ENCODE peak calls at places on chromosome 15, in ten cellular contexts. C, Y, L, R, F, S, G, I, J and Q are unnamed samples. For H3K4me1, the result is how much of the 10 kb centered on the place peaks cover.

GRCh38 chr15:88630798-88631463 is 7.9 kb upstream of the ISG20 start:
- DNase-seq in C (no peak), Y (no peak), L (no peak), R (no peak), F (no peak), S (peak), G (no peak), I (peak), J (no peak), Q (no peak)

GRCh38 chr15:98322551-98322950 is 325.8 kb upstream of the IGF1R start:
- DNase-seq in C (no peak), Y (no peak), L (no peak), R (no peak), F (no peak), S (no peak), G (no peak), I (no peak), J (no peak), Q (no peak)

GRCh38 chr15:32705450-32705849 is 12.4 kb upstream of the GREM1 start:
- DNase-seq in C (peak), Y (no peak), L (no peak), R (no peak), F (no peak), S (no peak), G (no peak), I (no peak), J (no peak), Q (no peak)

GRCh38 chr15:20345401-20345958 is 196.1 kb downstream of the GOLGA6L6 start:
- DNase-seq in C (no peak), Y (no peak), L (peak), R (peak), F (no peak), S (no peak), G (no peak), I (no peak), J (no peak), Q (no peak)

GRCh38 chr15:78051622-78052405 is 25.7 kb downstream of the TBC1D2B start:
- DNase-seq in C (peak), Y (no peak), L (no peak), R (no peak), F (no peak), S (peak), G (no peak), I (peak), J (no peak), Q (no peak)

GRCh38 chr15:37131639-37132038 is 31.3 kb upstream of the MEIS2 start:
- DNase-seq in C (no peak), Y (no peak), L (no peak), R (no peak), F (no peak), S (no peak), G (no peak), I (no peak), J (no peak), Q (no peak)

GRCh38 chr15:70522323-70522966 is 240.9 kb downstream of the UACA start:
- DNase-seq in C (no peak), Y (no peak), L (no peak), R (no peak), F (no peak), S (no peak), G (no peak), I (no peak), J (no peak), Q (no peak)

GRCh38 chr15:58329781-58330467 is 101.9 kb upstream of the LIPC start:
- DNase-seq in C (no peak), Y (no peak), L (peak), R (peak), F (no peak), S (no peak), G (no peak), I (peak), J (no peak), Q (peak)

GRCh38 chr15:47586653-47587224 is 130.6 kb upstream of the SEMA6D start:
- DNase-seq in C (no peak), Y (no peak), L (no peak), R (no peak), F (no peak), S (no peak), G (no peak), I (peak), J (no peak), Q (no peak)

GRCh38 chr15:94327356-94327936 is 96.1 kb downstream of the MCTP2 start:
- DNase-seq in C (peak), Y (no peak), L (no peak), R (no peak), F (peak), S (no peak), G (no peak), I (no peak), J (no peak), Q (no peak)

GRCh38 chr15:78536134-78536533 is 4.1 kb upstream of the PSMA4 start:
- DNase-seq in C (peak), Y (no peak), L (no peak), R (no peak), F (no peak), S (no peak), G (no peak), I (no peak), J (no peak), Q (no peak)

GRCh38 chr15:32919749-32920414 is 202.1 kb downstream of the GREM1 start:
- DNase-seq in C (peak), Y (no peak), L (no peak), R (no peak), F (no peak), S (no peak), G (no peak), I (no peak), J (no peak), Q (no peak)

GRCh38 chr15:55861115-55861514 is 118.2 kb upstream of the PRTG start:
- DNase-seq in C (no peak), Y (no peak), L (no peak), R (no peak), F (no peak), S (no peak), G (no peak), I (no peak), J (no peak), Q (no peak)

GRCh38 chr15:100833432-100834389 is 45.9 kb upstream of the ALDH1A3 start:
- DNase-seq in C (no peak), Y (no peak), L (no peak), R (no peak), F (no peak), S (no peak), G (no peak), I (no peak), J (no peak), Q (no peak)

GRCh38 chr15:80929225-80929624 is 60.4 kb downstream of the MESD start:
- DNase-seq in C (peak), Y (no peak), L (no peak), R (no peak), F (no peak), S (no peak), G (no peak), I (no peak), J (no peak), Q (no peak)

GRCh38 chr15:82646250-82647044 is 716 bp downstream of the CPEB1 start:
- DNase-seq in C (no peak), Y (peak), L (peak), R (no peak), F (no peak), S (peak), G (peak), I (no peak), J (no peak), Q (peak)

GRCh38 chr15:57626713-57627440 is 35.2 kb downstream of the MYZAP start:
- DNase-seq in C (no peak), Y (no peak), L (no peak), R (no peak), F (no peak), S (peak), G (no peak), I (no peak), J (no peak), Q (no peak)

GRCh38 chr15:38271895-38272294 is 19.3 kb downstream of the SPRED1 start:
- DNase-seq in C (no peak), Y (no peak), L (no peak), R (no peak), F (no peak), S (no peak), G (no peak), I (no peak), J (no peak), Q (no peak)

GRCh38 chr15:67839358-67839928 is 402 bp downstream of the RNU6-1 start:
- DNase-seq in C (peak), Y (no peak), L (no peak), R (peak), F (peak), S (peak), G (peak), I (no peak), J (no peak), Q (peak)

GRCh38 chr15:57061281-57061680 is 142.8 kb downstream of the TCF12 start:
- DNase-seq in C (peak), Y (no peak), L (no peak), R (no peak), F (no peak), S (no peak), G (no peak), I (no peak), J (no peak), Q (no peak)

GRCh38 chr15:68366314-68366713 is 65.6 kb downstream of the ITGA11 start:
- DNase-seq in C (no peak), Y (no peak), L (no peak), R (no peak), F (no peak), S (no peak), G (no peak), I (no peak), J (peak), Q (peak)

GRCh38 chr15:79091204-79091867 is 756 bp upstream of the RASGRF1 start:
- DNase-seq in C (peak), Y (no peak), L (no peak), R (no peak), F (peak), S (no peak), G (no peak), I (no peak), J (no peak), Q (peak)

GRCh38 chr15:33310481-33311311 is at the start of gene RYR3:
- DNase-seq in C (peak), Y (peak), L (peak), R (no peak), F (no peak), S (peak), G (no peak), I (no peak), J (no peak), Q (peak)

GRCh38 chr15:89164712-89165211 is 56.6 kb downstream of the RLBP1 start:
- DNase-seq in C (peak), Y (peak), L (no peak), R (no peak), F (no peak), S (no peak), G (no peak), I (no peak), J (no peak), Q (no peak)

GRCh38 chr15:69559440-69560215 is 107.0 kb downstream of the RPLP1 start:
- DNase-seq in C (peak), Y (no peak), L (no peak), R (no peak), F (no peak), S (no peak), G (no peak), I (no peak), J (no peak), Q (no peak)

GRCh38 chr15:100783760-100784492 is 95.7 kb upstream of the ALDH1A3 start:
- DNase-seq in C (no peak), Y (peak), L (no peak), R (no peak), F (no peak), S (no peak), G (no peak), I (no peak), J (no peak), Q (peak)

GRCh38 chr15:49313650-49314049 is 109.4 kb upstream of the FGF7 start:
- DNase-seq in C (peak), Y (no peak), L (no peak), R (no peak), F (no peak), S (no peak), G (no peak), I (no peak), J (no peak), Q (no peak)

GRCh38 chr15:25863067-25863967 is at the start of gene ATP10A:
- DNase-seq in C (peak), Y (peak), L (no peak), R (no peak), F (no peak), S (no peak), G (peak), I (peak), J (no peak), Q (peak)

DNA sequence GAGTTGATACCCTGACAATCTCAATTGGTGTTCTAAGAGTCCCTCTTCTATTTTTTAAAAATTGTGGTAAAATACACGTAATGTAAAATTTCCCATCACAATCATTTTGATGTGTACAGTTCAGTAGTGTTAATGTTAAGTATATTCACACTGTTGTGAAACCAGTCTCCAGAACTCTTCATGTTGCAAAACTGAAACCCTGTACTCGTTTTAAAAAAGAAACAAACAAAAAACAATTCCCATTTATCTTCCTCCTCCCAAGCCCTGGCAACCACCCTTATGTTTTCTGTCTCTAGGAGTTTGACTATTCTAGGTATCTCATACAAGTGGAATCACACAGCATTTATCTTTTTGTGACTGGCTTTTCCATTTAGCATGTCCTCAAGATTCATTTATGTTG is 28.7 kb upstream of the ALPK3 start:
- DNase-seq in C (no peak), Y (no peak), L (no peak), R (no peak), F (no peak), S (no peak), G (no peak), I (no peak), J (no peak), Q (no peak)
- H3K4me1 ChIP-seq in C (under half), Y (under half), L (under half), R (under half), F (under half), S (under half), G (under half), I (under half), J (under half), Q (under half)

GRCh38 chr15:31373096-31373865 is 46.6 kb downstream of the KLF13 start:
- DNase-seq in C (no peak), Y (no peak), L (peak), R (no peak), F (no peak), S (peak), G (peak), I (no peak), J (no peak), Q (no peak)
- H3K4me1 ChIP-seq in C (under half), Y (under half), L (under half), R (under half), F (under half), S (half or more), G (under half), I (under half), J (under half), Q (under half)

GRCh38 chr15:63500265-63501250 is 3.8 kb upstream of the USP3 start:
- DNase-seq in C (no peak), Y (no peak), L (no peak), R (no peak), F (peak), S (no peak), G (no peak), I (no peak), J (no peak), Q (no peak)
- H3K4me1 ChIP-seq in C (under half), Y (under half), L (under half), R (under half), F (half or more), S (under half), G (under half), I (under half), J (under half), Q (under half)

GRCh38 chr15:40080104-40080503 is 28.6 kb downstream of the BMF start:
- DNase-seq in C (no peak), Y (no peak), L (no peak), R (no peak), F (no peak), S (no peak), G (no peak), I (no peak), J (no peak), Q (no peak)
- H3K4me1 ChIP-seq in C (under half), Y (under half), L (under half), R (under half), F (under half), S (half or more), G (under half), I (under half), J (under half), Q (under half)

GRCh38 chr15:75029378-75030022 is 6.1 kb downstream of the PPCDC start:
- DNase-seq in C (peak), Y (peak), L (peak), R (peak), F (peak), S (peak), G (peak), I (peak), J (peak), Q (peak)

GRCh38 chr15:75027551-75027950 is 4.2 kb downstream of the PPCDC start:
- DNase-seq in C (no peak), Y (no peak), L (peak), R (no peak), F (no peak), S (no peak), G (no peak), I (no peak), J (no peak), Q (no peak)

GRCh38 chr15:75030023-75030413 is 6.6 kb downstream of the PPCDC start:
- DNase-seq in C (no peak), Y (no peak), L (no peak), R (no peak), F (no peak), S (peak), G (peak), I (peak), J (peak), Q (no peak)

GRCh38 chr15:75030424-75030823 is 7.0 kb downstream of the PPCDC start:
- DNase-seq in C (no peak), Y (no peak), L (no peak), R (no peak), F (no peak), S (no peak), G (no peak), I (no peak), J (no peak), Q (no peak)

GRCh38 chr15:75028991-75029377 is 5.6 kb downstream of the PPCDC start:
- DNase-seq in C (no peak), Y (no peak), L (no peak), R (no peak), F (no peak), S (no peak), G (no peak), I (no peak), J (no peak), Q (no peak)
- H3K4me1 ChIP-seq in C (under half), Y (under half), L (under half), R (under half), F (under half), S (under half), G (under half), I (under half), J (under half), Q (under half)

GRCh38 chr15:99433757-99434211 is 132.0 kb upstream of the MEF2A start:
- DNase-seq in C (no peak), Y (no peak), L (peak), R (no peak), F (no peak), S (no peak), G (no peak), I (no peak), J (no peak), Q (no peak)
- H3K4me1 ChIP-seq in C (under half), Y (under half), L (under half), R (under half), F (under half), S (under half), G (under half), I (under half), J (under half), Q (under half)

DNA sequence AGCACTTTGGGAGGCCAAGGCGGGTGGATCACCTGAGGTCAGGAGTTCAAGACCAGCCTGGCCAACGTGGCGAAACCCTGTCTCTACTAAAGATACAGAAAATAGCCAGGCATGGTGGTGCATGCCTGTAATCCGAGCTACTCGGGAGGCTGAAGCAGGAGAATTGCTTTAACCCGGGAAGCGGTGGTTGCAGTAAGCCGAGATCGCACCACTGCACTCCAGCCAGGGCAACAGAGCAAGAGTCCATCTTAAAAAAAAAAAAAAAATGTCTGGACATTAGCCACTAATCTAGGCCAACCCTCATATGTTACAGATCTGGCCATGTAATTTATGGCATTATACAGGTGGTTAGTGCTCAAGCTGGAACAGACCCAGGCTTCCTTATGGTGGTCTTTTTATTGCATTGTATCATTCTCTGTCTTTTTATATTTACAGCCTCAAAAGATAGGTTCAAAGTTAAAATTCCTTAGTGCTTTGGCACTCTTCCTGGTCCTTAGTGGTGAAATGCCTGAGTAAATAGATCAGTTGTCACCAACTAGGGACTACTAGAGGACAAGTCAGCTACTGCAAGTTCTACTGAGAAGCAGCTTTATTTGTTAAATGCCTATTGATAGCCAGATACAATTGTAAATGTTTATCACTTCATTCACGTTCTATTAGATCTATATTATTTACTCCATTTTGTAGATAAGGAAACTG is 16.0 kb downstream of the STARD9 start:
- DNase-seq in C (peak), Y (no peak), L (no peak), R (peak), F (peak), S (no peak), G (no peak), I (no peak), J (no peak), Q (no peak)
- H3K4me1 ChIP-seq in C (under half), Y (under half), L (under half), R (under half), F (under half), S (under half), G (under half), I (under half), J (under half), Q (under half)

GRCh38 chr15:90666135-90666909 is 50.8 kb upstream of the BLM start:
- DNase-seq in C (no peak), Y (no peak), L (peak), R (no peak), F (peak), S (no peak), G (no peak), I (no peak), J (no peak), Q (no peak)

GRCh38 chr15:90665288-90666134 is 51.6 kb upstream of the BLM start:
- DNase-seq in C (peak), Y (peak), L (peak), R (peak), F (peak), S (peak), G (peak), I (peak), J (no peak), Q (no peak)

GRCh38 chr15:90667063-90667754 is 49.9 kb upstream of the BLM start:
- DNase-seq in C (no peak), Y (no peak), L (no peak), R (no peak), F (no peak), S (peak), G (no peak), I (no peak), J (no peak), Q (no peak)

GRCh38 chr15:90660195-90660995 is 56.8 kb upstream of the BLM start:
- DNase-seq in C (peak), Y (peak), L (peak), R (peak), F (peak), S (peak), G (no peak), I (peak), J (peak), Q (peak)

DNA sequence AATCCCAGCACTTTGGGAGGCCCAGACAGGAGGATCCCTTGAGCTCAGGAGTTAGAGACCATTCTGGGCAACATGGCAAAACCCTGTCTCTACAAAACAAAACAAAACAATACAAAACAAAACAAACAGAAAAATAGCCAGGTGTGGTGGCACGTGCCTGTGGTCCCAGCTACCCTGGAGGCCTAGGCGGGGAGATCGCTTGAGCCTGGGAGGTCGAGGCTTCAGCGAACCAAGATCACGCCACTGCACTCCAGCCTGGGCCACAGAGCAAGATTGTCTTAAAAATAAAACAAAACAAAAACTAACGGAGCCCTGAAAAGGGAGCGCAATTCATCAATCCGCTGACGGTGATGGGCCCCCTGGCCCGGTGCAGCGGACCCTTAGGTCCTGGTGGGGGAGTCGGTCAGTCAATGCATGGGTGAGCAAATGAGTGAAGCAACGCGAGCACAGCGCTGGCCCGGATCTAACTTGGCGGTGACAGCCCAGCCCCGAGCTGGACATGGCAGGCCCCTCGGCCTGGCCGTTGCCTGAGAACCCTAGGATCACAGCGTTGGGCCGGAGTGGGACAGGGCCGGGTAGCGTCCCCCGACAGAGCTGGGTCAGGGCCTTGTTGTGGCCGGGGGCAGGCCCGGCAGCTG is 52.4 kb upstream of the BLM start:
- DNase-seq in C (peak), Y (peak), L (peak), R (no peak), F (no peak), S (peak), G (peak), I (peak), J (no peak), Q (no peak)
- H3K4me1 ChIP-seq in C (under half), Y (under half), L (under half), R (under half), F (under half), S (under half), G (under half), I (under half), J (under half), Q (under half)

GRCh38 chr15:29103825-29104565 is 165.6 kb downstream of the NSMCE3 start:
- DNase-seq in C (peak), Y (peak), L (peak), R (no peak), F (peak), S (peak), G (peak), I (peak), J (no peak), Q (peak)
- H3K4me1 ChIP-seq in C (under half), Y (under half), L (under half), R (under half), F (under half), S (under half), G (under half), I (under half), J (under half), Q (under half)